ENCODE peak calls at places on chromosome 17, in six cellular contexts. I is OCI-LY7, E is left ventricle myocardium inferior, M is Calu3, F is colonic mucosa, J is fibroblast of lung. Z is an unnamed sample.
A peak's percentile ranks its signal among the peaks of the same experiment; 100 is the strongest.

GRCh38 chr17:30275911-30276310 is 15.8 kb downstream of the BLMH start:
- DNase-seq in E (no peak), J (no peak), I (no peak), F (no peak), M (no peak), Z (no peak)

GRCh38 chr17:28350271-28350670 is 7.1 kb downstream of the POLDIP2 start:
- DNase-seq in J (no peak), E (no peak), M (no peak), I (no peak), F (no peak), Z (no peak)

GRCh38 chr17:28783161-28783560 is 39.4 kb downstream of the TRAF4 start:
- DNase-seq in J (no peak), I (no peak), M (no peak), E (no peak), F (no peak), Z (no peak)

GRCh38 chr17:82858376-82859126 is 18.7 kb upstream of the ZNF750 start:
- DNase-seq in I (no peak), F (no peak), M (peak; percentile 74), J (no peak), E (no peak), Z (no peak)

GRCh38 chr17:34741967-34742366 is 162.6 kb downstream of the TMEM132E start:
- DNase-seq in I (no peak), E (no peak), M (no peak), F (no peak), J (no peak), Z (no peak)

GRCh38 chr17:57342141-57342540 is 85.8 kb downstream of the MSI2 start:
- DNase-seq in E (no peak), F (no peak), I (no peak), M (no peak), J (no peak), Z (no peak)

GRCh38 chr17:17749921-17750320 is 68.7 kb downstream of the RAI1 start:
- DNase-seq in I (peak; percentile 86), E (no peak), F (peak; percentile 46), M (peak; percentile 29), J (peak; percentile 54), Z (peak; percentile 73)

GRCh38 chr17:29243792-29244191 is 2.9 kb upstream of the CRYBA1 start:
- DNase-seq in I (peak; percentile 65), E (no peak), J (peak; percentile 37), M (peak; percentile 14), F (no peak), Z (peak; percentile 58)

GRCh38 chr17:76515291-76515949 is 14.2 kb upstream of the RHBDF2 start:
- DNase-seq in J (peak; percentile 96), F (peak; percentile 62), E (peak; percentile 56), M (no peak), I (no peak), Z (peak; percentile 73)

GRCh38 chr17:77281024-77281903 is 140.5 kb downstream of the SEC14L1 start:
- DNase-seq in F (peak; percentile 75), J (peak; percentile 43), E (peak; percentile 43), I (peak; percentile 87), M (peak; percentile 87), Z (peak; percentile 94)

GRCh38 chr17:3857261-3858105 is 11.4 kb upstream of the NCBP3 start:
- DNase-seq in M (no peak), J (no peak), I (no peak), E (no peak), F (no peak), Z (no peak)

GRCh38 chr17:39261286-39261685 is 35.5 kb upstream of the STAC2 start:
- DNase-seq in F (no peak), M (peak; percentile 70), J (no peak), E (no peak), I (peak; percentile 45), Z (no peak)

GRCh38 chr17:19317359-19318095 is 45.0 kb downstream of the B9D1 start:
- DNase-seq in F (peak; percentile 82), M (no peak), E (peak; percentile 85), J (peak; percentile 73), I (peak; percentile 91), Z (peak; percentile 72)

GRCh38 chr17:44610331-44610730 is 45.9 kb upstream of the MEIOC start:
- DNase-seq in M (no peak), F (no peak), J (no peak), I (no peak), E (no peak), Z (no peak)

GRCh38 chr17:17343896-17344506 is 40.8 kb downstream of the NT5M start:
- DNase-seq in F (no peak), I (no peak), M (no peak), E (no peak), J (no peak), Z (no peak)

GRCh38 chr17:32333187-32333586 is 8.8 kb downstream of the C17orf75 start:
- DNase-seq in I (no peak), M (no peak), F (no peak), E (no peak), J (no peak), Z (no peak)

GRCh38 chr17:2892305-2892971 is 96.2 kb downstream of the RAP1GAP2 start:
- DNase-seq in M (peak; percentile 54), F (peak; percentile 60), E (no peak), J (peak; percentile 85), I (no peak), Z (no peak)

GRCh38 chr17:17870292-17870691 is 33.5 kb upstream of the SREBF1 start:
- DNase-seq in E (no peak), J (no peak), I (peak; percentile 12), M (no peak), F (no peak), Z (no peak)

GRCh38 chr17:70869402-70870085 is 700.2 kb downstream of the KCNJ2 start:
- DNase-seq in J (no peak), I (no peak), E (no peak), M (no peak), F (no peak), Z (no peak)

GRCh38 chr17:22337467-22337866 is 645.1 kb downstream of the KCNJ18 start:
- DNase-seq in M (no peak), F (no peak), I (no peak), J (no peak), E (no peak), Z (no peak)
- TF ChIP-seq CTCF in M (no peak), F (no peak), I (no peak), J (no peak), E (no peak), Z (no peak)

GRCh38 chr17:74358696-74359095 is 3.0 kb downstream of the BTBD17 start:
- DNase-seq in M (no peak), I (no peak), F (no peak), J (no peak), E (no peak), Z (no peak)

GRCh38 chr17:74355065-74355464 is 6.6 kb downstream of the BTBD17 start:
- DNase-seq in I (no peak), M (no peak), E (no peak), J (no peak), F (no peak), Z (no peak)

GRCh38 chr17:74356640-74357465 is 4.8 kb downstream of the BTBD17 start:
- DNase-seq in E (no peak), F (no peak), I (no peak), M (peak; percentile 17), J (no peak), Z (no peak)

GRCh38 chr17:74359916-74360315 is 1.8 kb downstream of the BTBD17 start:
- DNase-seq in J (no peak), I (no peak), F (no peak), M (no peak), E (no peak), Z (no peak)

GRCh38 chr17:74357466-74357809 is 4.2 kb downstream of the BTBD17 start:
- DNase-seq in E (no peak), J (no peak), F (no peak), M (no peak), I (no peak), Z (no peak)
- TF ChIP-seq CTCF in E (no peak), J (no peak), F (no peak), M (no peak), I (no peak), Z (no peak)

DNA sequence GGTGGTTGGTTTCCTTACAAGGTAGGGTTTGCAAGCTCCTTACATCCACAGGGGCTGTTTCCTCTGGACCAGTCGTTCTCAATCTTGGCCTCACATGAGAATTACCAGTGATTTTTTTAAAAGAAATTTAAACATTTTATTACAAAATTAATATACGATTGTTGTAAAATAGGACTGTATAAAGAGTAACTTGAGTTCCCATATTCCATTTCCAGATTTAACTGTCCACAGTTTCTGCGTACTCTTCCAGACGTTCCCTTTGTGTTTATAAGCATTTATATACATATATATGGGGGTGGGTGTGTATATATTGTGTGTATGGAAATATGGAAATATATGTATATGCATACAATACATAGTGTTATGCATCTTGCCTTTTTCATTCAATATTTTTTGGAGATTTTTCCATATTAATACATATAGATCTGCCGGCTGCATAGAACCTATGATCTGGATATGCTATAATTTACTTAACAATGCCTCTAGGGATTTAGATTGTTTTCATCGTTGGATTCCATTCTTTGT is 31.5 kb downstream of the HLF start:
- DNase-seq in I (no peak), J (no peak), F (no peak), M (no peak), E (no peak), Z (no peak)
- TF ChIP-seq CTCF in I (peak; percentile 57), J (no peak), F (no peak), M (no peak), E (no peak), Z (no peak)

GRCh38 chr17:49603720-49604119 is 28.0 kb downstream of the NXPH3 start:
- DNase-seq in M (no peak), F (no peak), I (no peak), J (no peak), E (no peak), Z (no peak)
- TF ChIP-seq CTCF in M (no peak), F (no peak), I (no peak), J (peak; percentile 24), E (peak; percentile 28), Z (no peak)

GRCh38 chr17:46193246-46193625 is at the start of gene KANSL1:
- DNase-seq in E (peak; percentile 86), M (peak; percentile 96), J (peak; percentile 94), I (peak; percentile 96), F (peak; percentile 92), Z (peak; percentile 95)
- TF ChIP-seq CTCF in E (peak; percentile 61), M (peak; percentile 64), J (peak; percentile 46), I (peak; percentile 52), F (no peak), Z (peak; percentile 87)

DNA sequence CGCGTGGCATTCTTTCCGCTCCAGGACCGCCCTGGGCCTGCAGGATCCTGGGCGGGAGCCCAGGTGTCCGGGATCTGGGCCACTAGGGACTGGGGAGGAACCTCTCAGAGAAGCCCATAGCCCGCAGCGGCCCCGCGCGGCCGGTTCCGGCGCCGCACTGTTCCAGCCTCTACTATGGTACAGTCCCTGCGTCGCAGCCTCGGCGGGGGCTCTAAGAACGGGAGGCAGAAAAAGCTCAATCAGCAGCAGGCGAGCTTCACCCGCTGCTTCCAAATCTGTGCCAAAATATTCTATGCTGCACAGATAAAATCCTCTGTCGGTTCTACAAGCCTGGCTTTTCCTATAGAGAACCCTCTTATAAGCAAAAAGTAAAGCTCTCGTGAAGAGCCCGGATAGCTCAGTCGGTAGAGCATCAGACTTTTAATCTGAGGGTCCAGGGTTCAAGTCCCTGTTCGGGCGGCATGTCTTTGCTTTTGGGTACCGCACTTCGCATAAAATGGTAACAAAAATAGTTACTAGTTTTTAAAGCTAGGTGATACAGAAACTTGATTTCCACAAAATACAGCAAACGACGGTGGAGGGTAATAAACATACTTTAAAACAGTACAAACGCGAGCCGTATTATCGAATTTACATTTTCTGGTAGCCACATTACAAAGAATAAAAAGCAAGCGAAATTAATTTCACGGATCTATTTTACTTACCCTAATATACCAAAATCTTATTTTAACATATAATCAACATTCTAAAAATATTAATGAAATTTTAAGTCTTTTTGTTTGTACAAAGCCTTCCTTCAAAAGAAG is 658 bp upstream of the ALOXE3 start:
- DNase-seq in E (peak; percentile 91), F (peak; percentile 90), I (peak; percentile 89), M (peak; percentile 85), J (peak; percentile 86), Z (peak; percentile 89)
- TF ChIP-seq CTCF in E (peak; percentile 94), F (peak; percentile 91), I (peak; percentile 97), M (peak; percentile 43), J (peak; percentile 79), Z (peak; percentile 69)

GRCh38 chr17:81844887-81845286 is 10.0 kb upstream of the PPP1R27 start:
- DNase-seq in J (no peak), F (no peak), E (no peak), M (no peak), I (no peak), Z (no peak)
- TF ChIP-seq CTCF in J (no peak), F (no peak), E (no peak), M (no peak), I (no peak), Z (no peak)